ENCODE peak calls at places on chromosomes 7 and 10, in five cellular contexts. A is astrocyte, Z is mammary epithelial cell, G is fibroblast of lung, H is neural progenitor cell. L is an unnamed sample.

GRCh38 chr10:11846542-11846941 is 23.4 kb downstream of the PROSER2 start:
- DNase-seq in A (no peak), Z (no peak), G (no peak), H (no peak), L (no peak)

GRCh38 chr10:59942556-59942955 is 36.2 kb upstream of the CCDC6 start:
- DNase-seq in A (no peak), Z (no peak), G (no peak), H (no peak), L (no peak)

GRCh38 chr10:122127943-122128342 is 139.0 kb downstream of the TACC2 start:
- DNase-seq in A (peak; percentile 69), Z (no peak), G (no peak), H (no peak), L (peak; percentile 58)

GRCh38 chr7:128366986-128367385 is 5.5 kb upstream of the PRRT4 start:
- DNase-seq in A (no peak), Z (no peak), G (no peak), H (no peak), L (no peak)

GRCh38 chr7:101166909-101167644 is 1.7 kb upstream of the VGF start:
- DNase-seq in A (no peak), Z (no peak), G (no peak), H (peak; percentile 79), L (no peak)

GRCh38 chr7:92707435-92707834 is 117.2 kb upstream of the FAM133B start:
- DNase-seq in A (no peak), Z (no peak), G (no peak), H (no peak), L (no peak)

GRCh38 chr10:55024718-55025117 is 223.7 kb upstream of the PCDH15 start:
- DNase-seq in A (no peak), Z (no peak), G (peak; percentile 11), H (no peak), L (no peak)

GRCh38 chr7:116030626-116031276 is at the start of gene TFEC:
- DNase-seq in A (peak; percentile 3), Z (peak; percentile 4), G (peak; percentile 38), H (no peak), L (peak; percentile 14)

GRCh38 chr7:81081626-81082025 is 162.8 kb upstream of the SEMA3C start:
- DNase-seq in A (no peak), Z (no peak), G (no peak), H (no peak), L (no peak)

DNA sequence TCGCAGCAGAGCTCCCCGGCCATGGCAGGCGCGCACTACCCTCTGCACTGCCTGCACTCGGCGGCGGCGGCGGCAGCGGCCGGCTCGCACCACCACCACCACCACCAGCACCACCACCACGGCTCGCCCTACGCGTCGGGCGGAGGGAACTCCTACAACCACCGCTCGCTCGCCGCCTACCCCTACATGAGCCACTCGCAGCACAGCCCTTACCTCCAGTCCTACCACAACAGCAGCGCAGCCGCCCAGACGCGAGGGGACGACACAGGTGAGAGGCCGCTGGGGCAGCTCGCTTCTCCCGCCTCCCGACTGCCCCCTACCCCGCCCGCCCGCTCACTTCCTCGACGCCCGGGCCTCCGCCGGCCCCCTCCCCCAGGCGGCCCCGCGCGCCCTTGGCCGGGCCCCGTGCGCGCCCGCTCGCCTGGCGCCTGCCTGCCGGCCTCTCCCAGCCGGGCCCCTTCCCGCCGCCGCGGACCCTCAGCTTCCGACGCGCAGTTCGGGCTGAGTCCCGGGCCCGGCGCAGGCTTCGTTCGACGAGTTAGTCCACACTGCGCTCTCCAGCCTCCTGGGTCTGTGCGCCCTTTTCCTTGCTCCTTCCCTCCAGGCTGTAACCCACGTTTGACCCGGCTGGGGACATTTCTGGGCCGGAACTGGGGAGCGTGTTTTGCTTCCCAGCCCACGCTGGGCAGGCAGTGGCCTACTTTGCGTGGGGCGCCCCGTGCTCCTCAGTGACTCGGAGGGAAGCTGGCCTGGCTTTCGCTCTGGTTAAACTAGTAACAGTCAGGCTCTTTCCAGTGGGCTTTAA is 995 bp downstream of the DLX6 start:
- DNase-seq in A (peak; percentile 1), Z (peak; percentile 55), G (peak; percentile 16), H (peak; percentile 86), L (peak; percentile 91)
- H2AFZ ChIP-seq in A (peak overlapping the region; percentile 75), Z (peak overlapping the region; percentile 74), G (no peak overlapping the region), H (peak overlapping the region; percentile 7), L (peak overlapping the region; percentile 94)

GRCh38 chr7:99679032-99679399 is 780 bp downstream of the CYP3A5 start:
- DNase-seq in A (no peak), Z (peak; percentile 40), G (peak; percentile 17), H (no peak), L (peak; percentile 3)
- H3K27ac ChIP-seq in A (no peak overlapping the region), Z (no peak overlapping the region), G (peak overlapping the region; percentile 7), H (no peak overlapping the region), L (no peak overlapping the region)

DNA sequence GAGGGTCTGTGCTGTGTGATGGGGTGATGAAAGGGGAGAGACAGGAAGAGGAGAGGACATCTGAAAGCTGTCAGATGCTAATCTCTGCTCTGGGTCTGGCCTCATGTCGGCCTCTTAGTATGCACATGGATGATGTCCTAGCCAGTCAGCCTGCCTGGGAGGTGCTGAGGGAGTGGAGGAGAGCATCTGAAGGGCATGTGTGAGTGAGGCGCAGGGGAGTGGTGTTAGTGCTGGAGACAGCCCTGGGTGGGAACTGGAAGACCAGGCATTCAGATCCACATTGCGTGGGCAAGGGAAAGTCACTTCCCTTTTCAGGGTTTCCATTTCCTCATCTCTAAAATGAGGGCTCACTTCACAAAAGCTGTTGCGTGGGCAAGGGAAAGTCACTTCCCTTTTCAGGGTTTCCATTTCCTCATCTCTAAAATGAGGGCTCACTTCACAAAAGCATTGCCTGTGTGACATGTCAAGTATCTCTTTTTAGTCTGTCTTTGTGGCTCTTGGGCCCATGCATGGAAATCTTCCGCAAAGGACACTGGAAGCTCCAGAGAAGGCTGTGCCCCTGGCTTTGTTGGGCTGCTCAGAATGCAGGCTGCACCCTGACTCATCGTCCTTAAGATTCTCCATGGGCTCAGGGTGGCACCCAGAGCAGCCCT is 10.1 kb downstream of the SFTPD start:
- DNase-seq in A (no peak), Z (no peak), G (no peak), H (no peak), L (peak; percentile 33)
- H3K9ac ChIP-seq in A (no peak overlapping the region), Z (no peak overlapping the region), G (no peak overlapping the region), H (no peak overlapping the region), L (no peak overlapping the region)

GRCh38 chr7:36312064-36312914 is 77.4 kb upstream of the ANLN start:
- DNase-seq in A (no peak), Z (peak; percentile 62), G (no peak), H (peak; percentile 65), L (peak; percentile 67)
- H2AFZ ChIP-seq in A (no peak overlapping the region), Z (no peak overlapping the region), G (no peak overlapping the region), H (no peak overlapping the region), L (no peak overlapping the region)

GRCh38 chr7:4751398-4751947 is 23.9 kb upstream of the AP5Z1 start:
- DNase-seq in A (no peak), Z (no peak), G (no peak), H (no peak), L (no peak)
- H3K27ac ChIP-seq in A (no peak overlapping the region), Z (no peak overlapping the region), G (no peak overlapping the region), H (no peak overlapping the region), L (no peak overlapping the region)

DNA sequence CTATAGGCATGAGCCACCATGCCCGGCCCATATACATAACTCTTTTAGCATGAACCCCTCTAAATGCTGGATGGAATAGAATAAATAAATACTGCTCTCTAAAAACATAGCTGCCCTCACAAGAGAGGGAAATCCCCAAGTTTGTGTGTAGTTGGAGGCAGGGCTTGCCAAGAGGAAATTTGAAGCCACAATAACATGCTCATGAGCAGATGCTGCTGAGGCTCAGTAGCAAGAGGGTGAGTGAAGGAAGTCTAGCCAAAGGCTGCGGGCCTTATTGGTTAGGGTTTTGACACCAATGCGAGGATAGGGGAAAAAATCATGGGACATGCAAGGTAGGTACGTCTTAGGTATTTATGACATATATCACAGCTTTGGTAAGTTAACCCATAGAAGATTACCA is 17.3 kb downstream of the TPK1 start:
- DNase-seq in A (no peak), Z (no peak), G (peak; percentile 44), H (no peak), L (no peak)
- H3K9ac ChIP-seq in A (no peak overlapping the region), Z (no peak overlapping the region), G (no peak overlapping the region), H (no peak overlapping the region), L (no peak overlapping the region)

L was measured in trophoblast cell.